ENCODE peak calls at places on chromosomes 2 and 18, in ten cellular contexts. One of them, this sample, is unnamed.

GRCh38 chr2:134911386-134911785 is 7.2 kb upstream of the CCNT2 start:
- DNase-seq in fibroblast of the aortic adventitia: no peak
- DNase-seq in neural progenitor cell: no peak
- DNase-seq in astrocyte of the spinal cord: no peak
- DNase-seq in WERI-Rb-1: no peak
- DNase-seq in neural crest cell: no peak
- DNase-seq in psoas muscle: no peak
- DNase-seq in nephron progenitor cell: no peak
- DNase-seq in cardiac muscle cell: no peak
- DNase-seq in endothelial cell: no peak
- DNase-seq in this sample: no peak

GRCh38 chr2:209688388-209688787 is 83.2 kb upstream of the UNC80 start:
- DNase-seq in fibroblast of the aortic adventitia: no peak
- DNase-seq in neural progenitor cell: no peak
- DNase-seq in astrocyte of the spinal cord: no peak
- DNase-seq in WERI-Rb-1: no peak
- DNase-seq in neural crest cell: no peak
- DNase-seq in psoas muscle: no peak
- DNase-seq in nephron progenitor cell: no peak
- DNase-seq in cardiac muscle cell: no peak
- DNase-seq in endothelial cell: no peak
- DNase-seq in this sample: no peak

GRCh38 chr2:46248171-46248570 is 49.0 kb upstream of the EPAS1 start:
- DNase-seq in fibroblast of the aortic adventitia: no peak
- DNase-seq in neural progenitor cell: no peak
- DNase-seq in astrocyte of the spinal cord: no peak
- DNase-seq in WERI-Rb-1: no peak
- DNase-seq in neural crest cell: no peak
- DNase-seq in psoas muscle: no peak
- DNase-seq in nephron progenitor cell: no peak
- DNase-seq in cardiac muscle cell: peak; percentile 49
- DNase-seq in endothelial cell: no peak
- DNase-seq in this sample: no peak

GRCh38 chr18:616380-616995 is 19.7 kb downstream of the CLUL1 start:
- DNase-seq in fibroblast of the aortic adventitia: peak; percentile 82
- DNase-seq in neural progenitor cell: peak; percentile 47
- DNase-seq in astrocyte of the spinal cord: peak; percentile 56
- DNase-seq in WERI-Rb-1: no peak
- DNase-seq in neural crest cell: no peak
- DNase-seq in psoas muscle: no peak
- DNase-seq in nephron progenitor cell: no peak
- DNase-seq in cardiac muscle cell: peak; percentile 79
- DNase-seq in endothelial cell: no peak
- DNase-seq in this sample: no peak

GRCh38 chr2:20647211-20647610 is 3.7 kb downstream of the HS1BP3 start:
- DNase-seq in fibroblast of the aortic adventitia: no peak
- DNase-seq in neural progenitor cell: no peak
- DNase-seq in astrocyte of the spinal cord: no peak
- DNase-seq in WERI-Rb-1: no peak
- DNase-seq in neural crest cell: no peak
- DNase-seq in psoas muscle: no peak
- DNase-seq in nephron progenitor cell: no peak
- DNase-seq in cardiac muscle cell: no peak
- DNase-seq in endothelial cell: no peak
- DNase-seq in this sample: no peak

GRCh38 chr2:14543284-14543683 is 89.2 kb upstream of the LRATD1 start:
- DNase-seq in fibroblast of the aortic adventitia: no peak
- DNase-seq in neural progenitor cell: no peak
- DNase-seq in astrocyte of the spinal cord: no peak
- DNase-seq in WERI-Rb-1: no peak
- DNase-seq in neural crest cell: no peak
- DNase-seq in psoas muscle: no peak
- DNase-seq in nephron progenitor cell: no peak
- DNase-seq in cardiac muscle cell: no peak
- DNase-seq in endothelial cell: no peak
- DNase-seq in this sample: no peak

GRCh38 chr2:219109468-219109867 is 48.7 kb upstream of the IHH start:
- DNase-seq in fibroblast of the aortic adventitia: no peak
- DNase-seq in neural progenitor cell: peak; percentile 76
- DNase-seq in astrocyte of the spinal cord: no peak
- DNase-seq in WERI-Rb-1: no peak
- DNase-seq in neural crest cell: peak; percentile 5
- DNase-seq in psoas muscle: no peak
- DNase-seq in nephron progenitor cell: no peak
- DNase-seq in cardiac muscle cell: no peak
- DNase-seq in endothelial cell: peak; percentile 33
- DNase-seq in this sample: no peak

GRCh38 chr18:53947092-53947640 is 277.3 kb downstream of the MBD2 start:
- DNase-seq in fibroblast of the aortic adventitia: no peak
- DNase-seq in neural progenitor cell: no peak
- DNase-seq in astrocyte of the spinal cord: no peak
- DNase-seq in WERI-Rb-1: no peak
- DNase-seq in neural crest cell: no peak
- DNase-seq in psoas muscle: no peak
- DNase-seq in nephron progenitor cell: no peak
- DNase-seq in cardiac muscle cell: no peak
- DNase-seq in endothelial cell: no peak
- DNase-seq in this sample: no peak

GRCh38 chr2:121201796-121202195 is 83.2 kb downstream of the TFCP2L1 start:
- DNase-seq in fibroblast of the aortic adventitia: no peak
- DNase-seq in neural progenitor cell: no peak
- DNase-seq in astrocyte of the spinal cord: no peak
- DNase-seq in WERI-Rb-1: no peak
- DNase-seq in neural crest cell: no peak
- DNase-seq in psoas muscle: peak; percentile 3
- DNase-seq in nephron progenitor cell: no peak
- DNase-seq in cardiac muscle cell: no peak
- DNase-seq in endothelial cell: no peak
- DNase-seq in this sample: no peak

GRCh38 chr18:3867768-3868445 is 417.9 kb downstream of the TGIF1 start:
- DNase-seq in fibroblast of the aortic adventitia: peak; percentile 69
- DNase-seq in neural progenitor cell: no peak
- DNase-seq in astrocyte of the spinal cord: peak; percentile 13
- DNase-seq in WERI-Rb-1: no peak
- DNase-seq in neural crest cell: no peak
- DNase-seq in psoas muscle: no peak
- DNase-seq in nephron progenitor cell: no peak
- DNase-seq in cardiac muscle cell: peak; percentile 46
- DNase-seq in endothelial cell: no peak
- DNase-seq in this sample: no peak

GRCh38 chr2:225353579-225354085 is 45.9 kb upstream of the NYAP2 start:
- DNase-seq in fibroblast of the aortic adventitia: no peak
- DNase-seq in neural progenitor cell: no peak
- DNase-seq in astrocyte of the spinal cord: no peak
- DNase-seq in WERI-Rb-1: no peak
- DNase-seq in neural crest cell: no peak
- DNase-seq in psoas muscle: no peak
- DNase-seq in nephron progenitor cell: no peak
- DNase-seq in cardiac muscle cell: no peak
- DNase-seq in endothelial cell: no peak
- DNase-seq in this sample: no peak

DNA sequence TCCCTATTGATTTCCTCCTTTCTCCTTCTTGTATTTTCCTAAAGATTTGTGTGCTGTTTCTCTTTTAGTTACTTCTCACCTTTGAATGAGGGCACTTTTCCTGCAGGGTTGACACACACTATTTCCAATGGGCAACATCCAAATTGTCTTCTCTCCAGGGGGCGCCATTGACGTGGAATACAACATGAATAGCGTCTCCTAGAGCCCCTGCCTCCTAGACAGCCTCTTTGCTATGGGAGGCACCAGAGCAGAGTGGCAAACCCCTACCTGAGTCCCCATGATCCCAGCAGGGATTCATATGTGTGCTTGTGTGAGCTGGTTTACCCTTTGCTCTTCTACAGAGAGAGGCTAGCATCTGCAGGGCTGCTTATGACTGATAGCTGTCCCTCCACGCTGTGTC is 61.3 kb upstream of the ITSN2 start:
- DNase-seq in fibroblast of the aortic adventitia: peak; percentile 59
- DNase-seq in neural progenitor cell: peak; percentile 75
- DNase-seq in astrocyte of the spinal cord: peak; percentile 45
- DNase-seq in WERI-Rb-1: peak; percentile 90
- DNase-seq in neural crest cell: peak; percentile 72
- DNase-seq in psoas muscle: peak; percentile 66
- DNase-seq in nephron progenitor cell: peak; percentile 51
- DNase-seq in cardiac muscle cell: peak; percentile 76
- DNase-seq in endothelial cell: peak; percentile 82
- DNase-seq in this sample: peak; percentile 26
- TF ChIP-seq CTCF in fibroblast of the aortic adventitia: peak; percentile 53
- TF ChIP-seq CTCF in neural progenitor cell: peak; percentile 64
- TF ChIP-seq CTCF in astrocyte of the spinal cord: peak; percentile 57
- TF ChIP-seq CTCF in WERI-Rb-1: peak; percentile 81
- TF ChIP-seq CTCF in neural crest cell: peak; percentile 62
- TF ChIP-seq CTCF in psoas muscle: peak; percentile 54
- TF ChIP-seq CTCF in nephron progenitor cell: peak; percentile 44
- TF ChIP-seq CTCF in cardiac muscle cell: peak; percentile 74
- TF ChIP-seq CTCF in endothelial cell: peak; percentile 33
- TF ChIP-seq CTCF in this sample: no peak

DNA sequence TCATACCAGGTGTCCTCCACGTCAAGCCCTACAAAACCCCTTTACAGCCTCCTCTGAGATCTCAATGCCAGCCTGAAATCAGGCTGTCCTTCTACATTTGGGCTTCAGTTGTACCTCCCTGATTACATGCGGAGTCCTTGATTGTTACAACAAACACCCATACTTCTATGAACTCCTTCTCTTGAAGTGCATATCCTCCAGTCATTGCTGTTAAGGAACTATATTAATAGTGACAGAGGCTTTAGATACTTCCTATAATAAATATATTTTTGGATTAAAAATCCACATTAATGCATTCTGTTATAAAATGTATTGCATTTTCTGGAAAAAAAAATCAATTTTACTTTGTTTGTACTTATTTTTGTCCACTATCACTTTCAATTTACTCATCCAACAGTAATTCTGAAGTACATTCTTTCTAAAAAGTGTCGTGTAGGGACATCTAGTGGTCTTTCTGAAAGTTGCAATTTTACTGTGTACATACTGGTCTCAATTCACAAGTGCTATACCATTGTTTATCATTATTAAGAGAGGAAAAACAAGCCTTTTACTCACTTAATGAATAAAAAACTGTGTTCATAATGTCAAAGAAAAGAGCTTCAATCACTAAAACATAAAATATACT is 316.4 kb downstream of the DSEL start:
- DNase-seq in fibroblast of the aortic adventitia: peak; percentile 78
- DNase-seq in neural progenitor cell: peak; percentile 60
- DNase-seq in astrocyte of the spinal cord: peak; percentile 73
- DNase-seq in WERI-Rb-1: no peak
- DNase-seq in neural crest cell: no peak
- DNase-seq in psoas muscle: no peak
- DNase-seq in nephron progenitor cell: no peak
- DNase-seq in cardiac muscle cell: peak; percentile 78
- DNase-seq in endothelial cell: no peak
- DNase-seq in this sample: no peak
- TF ChIP-seq CTCF in fibroblast of the aortic adventitia: peak; percentile 62
- TF ChIP-seq CTCF in neural progenitor cell: peak; percentile 81
- TF ChIP-seq CTCF in astrocyte of the spinal cord: peak; percentile 51
- TF ChIP-seq CTCF in WERI-Rb-1: no peak
- TF ChIP-seq CTCF in neural crest cell: peak; percentile 88
- TF ChIP-seq CTCF in psoas muscle: peak; percentile 58
- TF ChIP-seq CTCF in nephron progenitor cell: peak; percentile 73
- TF ChIP-seq CTCF in cardiac muscle cell: peak; percentile 67
- TF ChIP-seq CTCF in endothelial cell: peak; percentile 57
- TF ChIP-seq CTCF in this sample: no peak

GRCh38 chr2:231129216-231129615 is 4.4 kb upstream of the HTR2B start:
- DNase-seq in fibroblast of the aortic adventitia: no peak
- DNase-seq in neural progenitor cell: no peak
- DNase-seq in astrocyte of the spinal cord: no peak
- DNase-seq in WERI-Rb-1: no peak
- DNase-seq in neural crest cell: no peak
- DNase-seq in psoas muscle: no peak
- DNase-seq in nephron progenitor cell: no peak
- DNase-seq in cardiac muscle cell: no peak
- DNase-seq in endothelial cell: no peak
- DNase-seq in this sample: no peak
- TF ChIP-seq CTCF in fibroblast of the aortic adventitia: no peak
- TF ChIP-seq CTCF in neural progenitor cell: no peak
- TF ChIP-seq CTCF in astrocyte of the spinal cord: no peak
- TF ChIP-seq CTCF in WERI-Rb-1: no peak
- TF ChIP-seq CTCF in neural crest cell: no peak
- TF ChIP-seq CTCF in psoas muscle: no peak
- TF ChIP-seq CTCF in nephron progenitor cell: no peak
- TF ChIP-seq CTCF in cardiac muscle cell: no peak
- TF ChIP-seq CTCF in endothelial cell: no peak
- TF ChIP-seq CTCF in this sample: no peak

GRCh38 chr2:170878061-170878460 is 51.0 kb upstream of the GORASP2 start:
- DNase-seq in fibroblast of the aortic adventitia: peak; percentile 5
- DNase-seq in neural progenitor cell: no peak
- DNase-seq in astrocyte of the spinal cord: peak; percentile 17
- DNase-seq in WERI-Rb-1: no peak
- DNase-seq in neural crest cell: no peak
- DNase-seq in psoas muscle: no peak
- DNase-seq in nephron progenitor cell: no peak
- DNase-seq in cardiac muscle cell: no peak
- DNase-seq in endothelial cell: no peak
- DNase-seq in this sample: no peak

GRCh38 chr2:170869461-170869860 is 52.8 kb downstream of the GAD1 start:
- DNase-seq in fibroblast of the aortic adventitia: no peak
- DNase-seq in neural progenitor cell: no peak
- DNase-seq in astrocyte of the spinal cord: no peak
- DNase-seq in WERI-Rb-1: no peak
- DNase-seq in neural crest cell: no peak
- DNase-seq in psoas muscle: no peak
- DNase-seq in nephron progenitor cell: no peak
- DNase-seq in cardiac muscle cell: no peak
- DNase-seq in endothelial cell: no peak
- DNase-seq in this sample: no peak

GRCh38 chr2:170878505-170878904 is 50.5 kb upstream of the GORASP2 start:
- DNase-seq in fibroblast of the aortic adventitia: peak; percentile 2
- DNase-seq in neural progenitor cell: no peak
- DNase-seq in astrocyte of the spinal cord: peak; percentile 6
- DNase-seq in WERI-Rb-1: no peak
- DNase-seq in neural crest cell: no peak
- DNase-seq in psoas muscle: no peak
- DNase-seq in nephron progenitor cell: no peak
- DNase-seq in cardiac muscle cell: no peak
- DNase-seq in endothelial cell: no peak
- DNase-seq in this sample: no peak

GRCh38 chr2:170869036-170869435 is 52.3 kb downstream of the GAD1 start:
- DNase-seq in fibroblast of the aortic adventitia: no peak
- DNase-seq in neural progenitor cell: no peak
- DNase-seq in astrocyte of the spinal cord: no peak
- DNase-seq in WERI-Rb-1: no peak
- DNase-seq in neural crest cell: no peak
- DNase-seq in psoas muscle: no peak
- DNase-seq in nephron progenitor cell: no peak
- DNase-seq in cardiac muscle cell: no peak
- DNase-seq in endothelial cell: no peak
- DNase-seq in this sample: no peak

DNA sequence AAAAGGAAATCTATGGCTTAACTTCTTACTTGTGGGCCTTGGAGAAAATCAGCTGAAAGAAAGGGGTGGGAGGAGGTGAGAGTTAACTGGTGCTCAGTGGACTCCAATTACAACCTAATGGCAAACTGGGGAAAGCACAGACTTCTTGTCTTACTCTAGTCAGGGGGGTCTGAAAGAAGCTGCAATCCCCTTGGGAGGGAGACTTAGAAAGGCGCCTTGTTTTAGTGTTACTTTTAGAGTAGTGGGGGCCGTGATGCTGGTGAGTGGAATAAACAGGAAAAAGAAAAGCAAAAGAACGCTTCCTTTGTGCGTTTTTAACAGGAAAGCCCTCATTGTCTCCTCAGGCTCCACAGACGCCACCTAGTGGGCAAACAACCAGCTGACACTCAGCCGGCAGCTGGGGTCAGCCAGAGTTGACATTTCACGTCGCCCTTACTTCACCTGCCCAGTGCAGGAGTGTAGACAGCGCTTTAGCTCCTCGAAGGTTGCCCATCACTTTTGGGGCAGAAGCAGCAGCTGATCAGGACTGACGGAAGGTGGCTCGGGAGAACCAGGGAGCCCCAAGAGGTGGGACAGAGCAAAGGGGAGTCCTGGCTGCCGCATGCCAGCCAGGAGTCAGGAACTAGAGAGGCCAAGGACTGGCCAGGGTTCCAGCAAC is 55.9 kb upstream of the GORASP2 start:
- DNase-seq in fibroblast of the aortic adventitia: peak; percentile 70
- DNase-seq in neural progenitor cell: peak; percentile 87
- DNase-seq in astrocyte of the spinal cord: peak; percentile 76
- DNase-seq in WERI-Rb-1: peak; percentile 81
- DNase-seq in neural crest cell: peak; percentile 85
- DNase-seq in psoas muscle: peak; percentile 76
- DNase-seq in nephron progenitor cell: peak; percentile 85
- DNase-seq in cardiac muscle cell: peak; percentile 78
- DNase-seq in endothelial cell: peak; percentile 85
- DNase-seq in this sample: peak; percentile 49
- TF ChIP-seq CTCF in fibroblast of the aortic adventitia: peak; percentile 97
- TF ChIP-seq CTCF in neural progenitor cell: peak; percentile 98
- TF ChIP-seq CTCF in astrocyte of the spinal cord: peak; percentile 97
- TF ChIP-seq CTCF in WERI-Rb-1: peak; percentile 96
- TF ChIP-seq CTCF in neural crest cell: peak; percentile 97
- TF ChIP-seq CTCF in psoas muscle: peak; percentile 85
- TF ChIP-seq CTCF in nephron progenitor cell: peak; percentile 82
- TF ChIP-seq CTCF in cardiac muscle cell: peak; percentile 98
- TF ChIP-seq CTCF in endothelial cell: peak; percentile 90
- TF ChIP-seq CTCF in this sample: peak; percentile 94

This sample was measured in activated B cell treated with CpG ODN at 0.5 μM for 24 hours.